ENCODE peak calls at places on chromosomes 6 and 20, in five cellular contexts. One of them, this sample, is unnamed.

GRCh38 chr6:96304997-96305396 is 216.6 kb upstream of the UFL1 start:
- DNase-seq in hepatocyte: no peak
- DNase-seq in GM23248: no peak
- DNase-seq in GM23338: no peak
- DNase-seq in PC-3: peak; percentile 59
- DNase-seq in this sample: no peak

GRCh38 chr20:15918631-15919030 is 654.6 kb downstream of the KIF16B start:
- DNase-seq in hepatocyte: no peak
- DNase-seq in GM23248: no peak
- DNase-seq in GM23338: peak; percentile 8
- DNase-seq in PC-3: no peak
- DNase-seq in this sample: no peak

GRCh38 chr6:14762077-14762476 is 483.8 kb upstream of the JARID2 start:
- DNase-seq in hepatocyte: peak; percentile 28
- DNase-seq in GM23248: no peak
- DNase-seq in GM23338: no peak
- DNase-seq in PC-3: no peak
- DNase-seq in this sample: no peak

GRCh38 chr6:30013296-30013922 is 47.7 kb upstream of the POLR1H start:
- DNase-seq in hepatocyte: no peak
- DNase-seq in GM23248: peak; percentile 37
- DNase-seq in GM23338: peak; percentile 80
- DNase-seq in PC-3: peak; percentile 34
- DNase-seq in this sample: peak; percentile 71

GRCh38 chr20:46572181-46572580 is 21.7 kb upstream of the OCSTAMP start:
- DNase-seq in hepatocyte: no peak
- DNase-seq in GM23248: no peak
- DNase-seq in GM23338: no peak
- DNase-seq in PC-3: no peak
- DNase-seq in this sample: no peak

GRCh38 chr6:73722318-73723060 is 26.5 kb downstream of the CD109 start:
- DNase-seq in hepatocyte: no peak
- DNase-seq in GM23248: peak; percentile 96
- DNase-seq in GM23338: no peak
- DNase-seq in PC-3: peak; percentile 39
- DNase-seq in this sample: no peak

GRCh38 chr6:41191569-41191968 is 9.4 kb downstream of the TREML2 start:
- DNase-seq in hepatocyte: peak; percentile 60
- DNase-seq in GM23248: peak; percentile 36
- DNase-seq in GM23338: peak; percentile 85
- DNase-seq in PC-3: peak; percentile 44
- DNase-seq in this sample: peak; percentile 63

GRCh38 chr20:49166534-49167449 is 21.3 kb downstream of the STAU1 start:
- DNase-seq in hepatocyte: no peak
- DNase-seq in GM23248: no peak
- DNase-seq in GM23338: no peak
- DNase-seq in PC-3: no peak
- DNase-seq in this sample: no peak

GRCh38 chr20:64160536-64161495 is 3.4 kb upstream of the MYT1 start:
- DNase-seq in hepatocyte: no peak
- DNase-seq in GM23248: no peak
- DNase-seq in GM23338: no peak
- DNase-seq in PC-3: no peak
- DNase-seq in this sample: peak; percentile 67

GRCh38 chr6:34940030-34940434 is 51.0 kb downstream of the ANKS1A start:
- DNase-seq in hepatocyte: peak; percentile 19
- DNase-seq in GM23248: no peak
- DNase-seq in GM23338: no peak
- DNase-seq in PC-3: no peak
- DNase-seq in this sample: no peak

GRCh38 chr20:5550738-5551529 is 199.3 kb upstream of the SHLD1 start:
- DNase-seq in hepatocyte: no peak
- DNase-seq in GM23248: no peak
- DNase-seq in GM23338: no peak
- DNase-seq in PC-3: no peak
- DNase-seq in this sample: no peak

GRCh38 chr6:90080876-90081464 is 186.7 kb downstream of the GJA10 start:
- DNase-seq in hepatocyte: no peak
- DNase-seq in GM23248: no peak
- DNase-seq in GM23338: no peak
- DNase-seq in PC-3: no peak
- DNase-seq in this sample: no peak

GRCh38 chr20:41783423-41784220 is 165.4 kb upstream of the CHD6 start:
- DNase-seq in hepatocyte: peak; percentile 8
- DNase-seq in GM23248: no peak
- DNase-seq in GM23338: no peak
- DNase-seq in PC-3: no peak
- DNase-seq in this sample: no peak

GRCh38 chr6:73134588-73134987 is 90.7 kb downstream of the KHDC1L start:
- DNase-seq in hepatocyte: peak; percentile 35
- DNase-seq in GM23248: peak; percentile 51
- DNase-seq in GM23338: peak; percentile 92
- DNase-seq in PC-3: peak; percentile 27
- DNase-seq in this sample: peak; percentile 87

GRCh38 chr20:50248104-50248631 is 57.5 kb downstream of the CEBPB start:
- DNase-seq in hepatocyte: no peak
- DNase-seq in GM23248: peak; percentile 86
- DNase-seq in GM23338: no peak
- DNase-seq in PC-3: no peak
- DNase-seq in this sample: no peak

GRCh38 chr6:153301602-153302001 is 170.5 kb upstream of the RGS17 start:
- DNase-seq in hepatocyte: no peak
- DNase-seq in GM23248: no peak
- DNase-seq in GM23338: peak; percentile 64
- DNase-seq in PC-3: peak; percentile 7
- DNase-seq in this sample: peak; percentile 8

GRCh38 chr6:141552463-141552862 is 580.3 kb upstream of the GJE1 start:
- DNase-seq in hepatocyte: peak; percentile 67
- DNase-seq in GM23248: peak; percentile 41
- DNase-seq in GM23338: no peak
- DNase-seq in PC-3: peak; percentile 93
- DNase-seq in this sample: no peak

GRCh38 chr6:144075884-144076283 is 19.5 kb downstream of the SF3B5 start:
- DNase-seq in hepatocyte: no peak
- DNase-seq in GM23248: no peak
- DNase-seq in GM23338: no peak
- DNase-seq in PC-3: no peak
- DNase-seq in this sample: no peak

GRCh38 chr20:43844778-43845614 is 69.7 kb upstream of the TOX2 start:
- DNase-seq in hepatocyte: peak; percentile 30
- DNase-seq in GM23248: peak; percentile 84
- DNase-seq in GM23338: no peak
- DNase-seq in PC-3: peak; percentile 98
- DNase-seq in this sample: no peak

GRCh38 chr20:8602389-8603116 is 466.3 kb upstream of the PLCB4 start:
- DNase-seq in hepatocyte: no peak
- DNase-seq in GM23248: peak; percentile 17
- DNase-seq in GM23338: no peak
- DNase-seq in PC-3: no peak
- DNase-seq in this sample: no peak

GRCh38 chr6:14406616-14407343 is 289.2 kb downstream of the CD83 start:
- DNase-seq in hepatocyte: no peak
- DNase-seq in GM23248: no peak
- DNase-seq in GM23338: peak; percentile 40
- DNase-seq in PC-3: no peak
- DNase-seq in this sample: peak; percentile 51

GRCh38 chr6:34391711-34392496 is 565 bp downstream of the NUDT3 start:
- DNase-seq in hepatocyte: peak; percentile 71
- DNase-seq in GM23248: peak; percentile 78
- DNase-seq in GM23338: peak; percentile 78
- DNase-seq in PC-3: peak; percentile 47
- DNase-seq in this sample: peak; percentile 83

GRCh38 chr20:33282991-33283555 is at the start of gene BPIFB1:
- DNase-seq in hepatocyte: no peak
- DNase-seq in GM23248: no peak
- DNase-seq in GM23338: no peak
- DNase-seq in PC-3: peak; percentile 49
- DNase-seq in this sample: no peak

GRCh38 chr6:116447496-116448011 is 13.6 kb upstream of the CALHM6 start:
- DNase-seq in hepatocyte: peak; percentile 73
- DNase-seq in GM23248: peak; percentile 95
- DNase-seq in GM23338: no peak
- DNase-seq in PC-3: peak; percentile 67
- DNase-seq in this sample: no peak

GRCh38 chr20:35467339-35468224 is 12.2 kb downstream of the CEP250 start:
- DNase-seq in hepatocyte: peak; percentile 39
- DNase-seq in GM23248: no peak
- DNase-seq in GM23338: no peak
- DNase-seq in PC-3: peak; percentile 72
- DNase-seq in this sample: peak; percentile 41

GRCh38 chr6:107032051-107032450 is 4.1 kb downstream of the MTRES1 start:
- DNase-seq in hepatocyte: no peak
- DNase-seq in GM23248: peak; percentile 60
- DNase-seq in GM23338: no peak
- DNase-seq in PC-3: peak; percentile 16
- DNase-seq in this sample: no peak

GRCh38 chr6:85498596-85499258 is 48.8 kb downstream of the NT5E start:
- DNase-seq in hepatocyte: no peak
- DNase-seq in GM23248: peak; percentile 13
- DNase-seq in GM23338: no peak
- DNase-seq in PC-3: peak; percentile 91
- DNase-seq in this sample: no peak

GRCh38 chr6:158554611-158555361 is 5.1 kb upstream of the TMEM181 start:
- DNase-seq in hepatocyte: no peak
- DNase-seq in GM23248: no peak
- DNase-seq in GM23338: no peak
- DNase-seq in PC-3: no peak
- DNase-seq in this sample: no peak
- H3K4me2 ChIP-seq in hepatocyte: peak overlapping the region; percentile 30
- H3K4me2 ChIP-seq in GM23248: no peak overlapping the region
- H3K4me2 ChIP-seq in GM23338: no peak overlapping the region
- H3K4me2 ChIP-seq in PC-3: no peak overlapping the region
- H3K4me2 ChIP-seq in this sample: no peak overlapping the region

GRCh38 chr20:62732356-62732755 is 23.7 kb downstream of the NTSR1 start:
- DNase-seq in hepatocyte: no peak
- DNase-seq in GM23248: no peak
- DNase-seq in GM23338: no peak
- DNase-seq in PC-3: no peak
- DNase-seq in this sample: no peak
- TF ChIP-seq EZH2 in hepatocyte: no peak
- TF ChIP-seq EZH2 in GM23248: no peak
- TF ChIP-seq EZH2 in GM23338: no peak
- TF ChIP-seq EZH2 in PC-3: no peak
- TF ChIP-seq EZH2 in this sample: no peak

GRCh38 chr20:58595167-58595566 is 55.9 kb upstream of the STX16 start:
- DNase-seq in hepatocyte: no peak
- DNase-seq in GM23248: no peak
- DNase-seq in GM23338: no peak
- DNase-seq in PC-3: peak; percentile 13
- DNase-seq in this sample: no peak

GRCh38 chr20:58592076-58592695 is 58.9 kb upstream of the STX16 start:
- DNase-seq in hepatocyte: no peak
- DNase-seq in GM23248: no peak
- DNase-seq in GM23338: no peak
- DNase-seq in PC-3: no peak
- DNase-seq in this sample: no peak

GRCh38 chr20:58597021-58597940 is 53.8 kb upstream of the STX16 start:
- DNase-seq in hepatocyte: peak; percentile 62
- DNase-seq in GM23248: peak; percentile 62
- DNase-seq in GM23338: no peak
- DNase-seq in PC-3: no peak
- DNase-seq in this sample: peak; percentile 67

GRCh38 chr20:58596244-58597010 is 54.7 kb upstream of the STX16 start:
- DNase-seq in hepatocyte: no peak
- DNase-seq in GM23248: peak; percentile 39
- DNase-seq in GM23338: no peak
- DNase-seq in PC-3: no peak
- DNase-seq in this sample: no peak

DNA sequence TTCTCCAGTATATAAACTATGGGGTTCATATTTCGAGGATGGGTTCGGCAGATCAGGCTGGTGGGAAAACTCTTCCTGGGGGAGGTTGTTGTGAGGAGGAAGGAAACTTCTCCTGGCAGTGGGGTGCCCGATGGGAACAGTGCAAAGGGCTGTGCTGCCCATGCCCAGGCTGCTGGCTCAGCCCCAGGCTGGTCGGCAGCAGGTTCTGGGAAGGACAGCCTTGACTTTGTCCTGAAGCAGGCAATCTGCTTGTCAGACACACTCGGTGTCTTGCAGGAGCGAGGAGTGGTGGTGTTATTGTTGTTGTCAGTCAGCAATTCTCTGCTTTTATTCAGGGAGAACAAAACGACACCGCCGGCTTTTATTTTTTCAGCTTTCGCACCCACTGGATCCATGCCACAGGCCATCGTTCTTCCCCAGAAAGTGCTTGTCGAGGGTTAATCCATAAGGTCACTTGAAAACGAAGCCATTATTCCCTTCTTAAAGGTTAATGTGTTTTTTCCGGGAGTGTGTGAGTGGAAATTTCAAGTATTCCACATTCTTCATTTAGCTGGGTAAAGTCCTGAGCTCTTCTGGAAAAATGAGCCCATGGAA is 57.1 kb upstream of the STX16 start:
- DNase-seq in hepatocyte: no peak
- DNase-seq in GM23248: no peak
- DNase-seq in GM23338: no peak
- DNase-seq in PC-3: no peak
- DNase-seq in this sample: peak; percentile 21
- TF ChIP-seq EZH2phosphoT487 in hepatocyte: no peak
- TF ChIP-seq EZH2phosphoT487 in GM23248: no peak
- TF ChIP-seq EZH2phosphoT487 in GM23338: no peak
- TF ChIP-seq EZH2phosphoT487 in PC-3: no peak
- TF ChIP-seq EZH2phosphoT487 in this sample: no peak

GRCh38 chr20:25065625-25066338 is 7.8 kb upstream of the ACSS1 start:
- DNase-seq in hepatocyte: peak; percentile 67
- DNase-seq in GM23248: peak; percentile 77
- DNase-seq in GM23338: peak; percentile 79
- DNase-seq in PC-3: peak; percentile 84
- DNase-seq in this sample: peak; percentile 80

GRCh38 chr20:25066386-25066785 is 8.4 kb upstream of the ACSS1 start:
- DNase-seq in hepatocyte: no peak
- DNase-seq in GM23248: no peak
- DNase-seq in GM23338: no peak
- DNase-seq in PC-3: no peak
- DNase-seq in this sample: peak; percentile 42

GRCh38 chr20:25063981-25064380 is 6.0 kb upstream of the ACSS1 start:
- DNase-seq in hepatocyte: no peak
- DNase-seq in GM23248: no peak
- DNase-seq in GM23338: no peak
- DNase-seq in PC-3: no peak
- DNase-seq in this sample: no peak

GRCh38 chr20:25064561-25064960 is 6.6 kb upstream of the ACSS1 start:
- DNase-seq in hepatocyte: no peak
- DNase-seq in GM23248: no peak
- DNase-seq in GM23338: no peak
- DNase-seq in PC-3: no peak
- DNase-seq in this sample: peak; percentile 11

DNA sequence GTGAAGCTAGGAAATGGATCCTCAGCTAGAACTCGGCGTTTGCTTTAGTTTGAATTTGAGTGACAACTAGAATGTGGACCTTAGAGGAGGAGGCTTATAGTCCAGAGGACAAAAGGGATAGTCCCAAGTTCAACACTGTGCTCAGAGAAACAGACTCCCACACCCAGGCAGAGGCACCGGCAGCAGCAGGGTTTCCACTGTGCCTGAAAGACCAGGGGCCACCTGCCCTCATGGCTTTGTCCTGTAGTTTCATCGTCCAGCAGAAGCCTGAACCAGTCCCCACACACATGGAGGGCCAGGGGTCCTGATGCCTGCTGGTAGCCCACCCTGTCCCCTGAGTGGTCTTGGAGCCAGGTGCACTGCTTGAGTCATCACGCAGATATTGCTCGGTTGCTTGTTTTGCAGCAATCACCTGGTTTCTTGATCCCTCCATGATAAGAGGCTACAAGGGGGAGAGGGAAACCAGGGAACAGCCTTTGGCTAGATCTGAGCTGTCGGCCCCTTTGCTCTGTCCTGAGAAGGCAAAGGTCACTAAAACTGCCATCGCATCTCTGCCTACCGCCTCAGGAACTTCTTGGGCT is 7.2 kb upstream of the ACSS1 start:
- DNase-seq in hepatocyte: peak; percentile 54
- DNase-seq in GM23248: no peak
- DNase-seq in GM23338: no peak
- DNase-seq in PC-3: no peak
- DNase-seq in this sample: no peak
- H3K4me2 ChIP-seq in hepatocyte: peak overlapping the region; percentile 59
- H3K4me2 ChIP-seq in GM23248: no peak overlapping the region
- H3K4me2 ChIP-seq in GM23338: no peak overlapping the region
- H3K4me2 ChIP-seq in PC-3: no peak overlapping the region
- H3K4me2 ChIP-seq in this sample: peak overlapping the region; percentile 50